ENCODE peak calls at places on chromosomes 4 and X, in seven cellular contexts. R is H9, C is IMR-90, E is neuronal stem cell, L is mesenchymal stem cell, Q is H1, O is trophoblast cell. A is an unnamed sample.

GRCh38 chrX:69158166-69159040 is 6.8 kb downstream of the PJA1 start:
- DNase-seq in L (peak; percentile 84), R (peak; percentile 49), Q (no peak), O (no peak), C (peak; percentile 85), E (no peak), A (peak; percentile 62)

GRCh38 chr4:17124767-17125166 is 226.3 kb upstream of the LDB2 start:
- DNase-seq in R (no peak), L (no peak), O (no peak), Q (no peak), E (no peak), C (no peak), A (no peak)

GRCh38 chr4:183658362-183659028 is 490 bp downstream of the RWDD4 start:
- DNase-seq in R (peak; percentile 32), O (no peak), E (no peak), C (peak; percentile 10), Q (peak; percentile 67), L (peak; percentile 38), A (peak; percentile 29)

GRCh38 chr4:127709456-127709855 is 20.7 kb upstream of the SLC25A31 start:
- DNase-seq in C (no peak), R (no peak), L (no peak), Q (no peak), E (no peak), O (no peak), A (no peak)

GRCh38 chr4:187193141-187193540 is 469.5 kb upstream of the FAT1 start:
- DNase-seq in E (no peak), C (no peak), L (no peak), Q (no peak), R (no peak), O (no peak), A (no peak)

GRCh38 chrX:2520539-2520938 is 19.8 kb upstream of the DHRSX start:
- DNase-seq in E (no peak), O (no peak), Q (no peak), R (no peak), C (no peak), L (no peak), A (no peak)

GRCh38 chr4:127291316-127291715 is 341.4 kb upstream of the INTU start:
- DNase-seq in R (no peak), Q (no peak), L (no peak), C (no peak), E (no peak), O (no peak), A (no peak)

GRCh38 chrX:13906103-13906502 is 89.2 kb upstream of the GPM6B start:
- DNase-seq in Q (no peak), O (no peak), R (no peak), E (no peak), L (no peak), C (no peak), A (no peak)

GRCh38 chr4:182788197-182788596 is 129.0 kb downstream of the DCTD start:
- DNase-seq in O (no peak), R (no peak), C (no peak), Q (no peak), L (no peak), E (no peak), A (no peak)

GRCh38 chr4:186158966-186159365 is 32.4 kb upstream of the CYP4V2 start:
- DNase-seq in O (no peak), E (no peak), R (no peak), Q (no peak), L (no peak), C (no peak), A (no peak)

GRCh38 chr4:54852602-54853001 is 194.8 kb downstream of the KIT start:
- DNase-seq in C (no peak), O (no peak), L (no peak), R (no peak), E (no peak), Q (no peak), A (no peak)

GRCh38 chrX:49829016-49829415 is at the start of gene PAGE4:
- DNase-seq in E (no peak), Q (no peak), C (no peak), R (peak; percentile 65), L (no peak), O (peak; percentile 59), A (peak; percentile 35)

GRCh38 chr4:47494124-47494430 is 9.0 kb downstream of the ATP10D start:
- DNase-seq in E (no peak), L (no peak), O (no peak), R (no peak), Q (no peak), C (no peak), A (no peak)

GRCh38 chr4:176099314-176099713 is 33.7 kb downstream of the WDR17 start:
- DNase-seq in Q (no peak), R (no peak), O (no peak), C (peak; percentile 0), E (no peak), L (no peak), A (peak; percentile 5)

DNA sequence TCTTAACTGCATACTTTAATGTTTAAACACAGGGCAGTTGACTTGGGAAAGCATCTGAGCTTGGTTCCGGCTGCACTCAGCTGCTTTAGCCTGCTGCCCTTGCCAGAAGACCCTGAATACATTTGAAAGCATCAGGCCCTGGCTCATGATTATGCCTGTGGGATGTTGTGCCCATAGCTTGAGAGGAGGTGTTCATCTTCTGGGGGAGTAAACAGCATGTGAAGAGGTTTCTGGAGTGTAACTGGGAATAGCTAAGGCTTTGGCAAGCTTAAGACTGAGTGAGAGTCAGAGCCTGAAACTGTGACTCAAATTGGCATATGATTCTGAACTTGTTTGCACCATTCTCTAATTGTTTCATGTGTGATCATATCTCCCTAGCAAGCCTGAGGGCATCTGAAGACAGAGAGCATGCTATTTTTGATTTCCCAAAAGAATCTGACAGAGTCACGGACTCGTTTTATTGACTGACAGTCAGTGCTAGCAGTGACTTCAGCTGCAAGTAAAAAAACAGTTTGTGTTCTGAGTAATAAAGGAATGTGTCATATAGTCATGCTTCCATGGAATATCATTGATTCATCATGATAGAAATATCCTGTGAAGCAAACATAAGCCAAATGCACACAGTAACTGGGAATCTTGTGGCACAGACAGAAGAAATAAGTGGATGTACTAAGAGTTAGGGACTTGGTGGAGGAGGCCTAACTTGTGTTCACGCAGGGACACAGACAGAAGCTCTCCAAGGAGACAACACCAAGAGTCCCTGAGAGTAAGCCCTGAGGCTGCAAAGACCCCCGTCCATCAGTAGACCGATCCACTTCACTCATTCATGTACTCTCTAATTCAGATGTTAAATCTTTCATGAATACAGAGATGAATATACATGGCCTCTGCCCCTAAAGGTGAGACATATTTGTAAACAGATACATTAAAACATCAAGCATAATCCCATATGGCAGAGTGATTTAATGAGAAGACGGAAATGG is 100.7 kb downstream of the SYNPO2 start:
- DNase-seq in L (peak; percentile 71), R (no peak), O (peak; percentile 64), C (peak; percentile 96), E (no peak), Q (no peak), A (no peak)
- H3K4me2 ChIP-seq in L (no peak overlapping the region), R (no peak overlapping the region), O (no peak overlapping the region), C (peak overlapping the region; percentile 37), E (no peak overlapping the region), Q (no peak overlapping the region), A (no peak overlapping the region)

DNA sequence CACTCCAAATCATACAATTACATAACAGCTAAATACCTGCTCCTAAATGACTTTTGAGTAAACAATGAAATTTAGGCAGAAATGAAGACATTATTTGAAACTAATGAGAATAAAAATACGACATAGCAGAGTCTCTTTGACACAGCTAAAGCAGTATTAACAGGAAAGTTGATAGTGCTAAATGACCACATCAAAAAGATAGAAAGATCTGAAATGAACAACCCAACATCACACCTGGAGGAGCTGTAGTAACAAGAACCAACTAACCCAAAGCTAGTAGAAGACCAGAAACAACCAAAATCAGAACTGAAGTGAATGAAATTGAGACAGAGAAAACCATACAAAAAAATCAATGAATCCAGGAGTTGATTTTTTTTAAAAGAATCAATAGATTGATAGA is 257.8 kb downstream of the ARAP2 start:
- DNase-seq in O (no peak), E (no peak), R (no peak), Q (no peak), C (no peak), L (no peak), A (no peak)
- H2BK5ac ChIP-seq in O (no peak overlapping the region), E (no peak overlapping the region), R (no peak overlapping the region), Q (no peak overlapping the region), C (no peak overlapping the region), L (no peak overlapping the region), A (no peak overlapping the region)

DNA sequence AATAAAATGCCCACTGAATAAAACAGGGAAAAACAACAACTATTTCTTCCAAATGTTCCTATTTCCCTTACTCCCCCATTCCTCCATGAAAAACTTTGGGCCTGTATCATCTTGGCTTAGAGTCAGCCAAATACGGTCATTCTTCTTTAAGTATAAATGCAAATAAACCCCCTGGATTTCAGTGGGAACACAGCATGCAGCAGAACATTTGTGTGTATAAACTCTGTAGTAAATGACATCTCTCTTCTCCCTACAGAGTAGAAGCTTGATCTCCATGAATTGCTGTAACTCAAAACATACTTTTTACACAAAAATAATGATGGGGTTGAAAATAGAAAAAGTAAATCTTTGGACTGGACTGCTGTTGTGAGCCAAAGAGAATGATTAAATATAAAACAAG is 30.9 kb downstream of the TSPAN5 start:
- DNase-seq in C (no peak), O (no peak), Q (no peak), E (no peak), R (no peak), L (no peak), A (no peak)
- H3K4me2 ChIP-seq in C (peak overlapping the region; percentile 46), O (no peak overlapping the region), Q (no peak overlapping the region), E (no peak overlapping the region), R (no peak overlapping the region), L (no peak overlapping the region), A (no peak overlapping the region)

GRCh38 chr4:184951668-184952160 is 66.6 kb upstream of the HELT start:
- DNase-seq in L (no peak), C (no peak), R (no peak), Q (no peak), E (no peak), O (no peak), A (no peak)

GRCh38 chr4:184952522-184952921 is 65.8 kb upstream of the HELT start:
- DNase-seq in C (no peak), O (no peak), L (no peak), E (no peak), Q (no peak), R (no peak), A (no peak)

GRCh38 chr4:184949020-184949419 is 69.3 kb upstream of the HELT start:
- DNase-seq in L (no peak), C (no peak), O (peak; percentile 30), R (no peak), E (no peak), Q (peak; percentile 6), A (no peak)

GRCh38 chr4:184950926-184951325 is 67.4 kb upstream of the HELT start:
- DNase-seq in L (no peak), E (no peak), O (no peak), Q (no peak), C (no peak), R (no peak), A (no peak)

DNA sequence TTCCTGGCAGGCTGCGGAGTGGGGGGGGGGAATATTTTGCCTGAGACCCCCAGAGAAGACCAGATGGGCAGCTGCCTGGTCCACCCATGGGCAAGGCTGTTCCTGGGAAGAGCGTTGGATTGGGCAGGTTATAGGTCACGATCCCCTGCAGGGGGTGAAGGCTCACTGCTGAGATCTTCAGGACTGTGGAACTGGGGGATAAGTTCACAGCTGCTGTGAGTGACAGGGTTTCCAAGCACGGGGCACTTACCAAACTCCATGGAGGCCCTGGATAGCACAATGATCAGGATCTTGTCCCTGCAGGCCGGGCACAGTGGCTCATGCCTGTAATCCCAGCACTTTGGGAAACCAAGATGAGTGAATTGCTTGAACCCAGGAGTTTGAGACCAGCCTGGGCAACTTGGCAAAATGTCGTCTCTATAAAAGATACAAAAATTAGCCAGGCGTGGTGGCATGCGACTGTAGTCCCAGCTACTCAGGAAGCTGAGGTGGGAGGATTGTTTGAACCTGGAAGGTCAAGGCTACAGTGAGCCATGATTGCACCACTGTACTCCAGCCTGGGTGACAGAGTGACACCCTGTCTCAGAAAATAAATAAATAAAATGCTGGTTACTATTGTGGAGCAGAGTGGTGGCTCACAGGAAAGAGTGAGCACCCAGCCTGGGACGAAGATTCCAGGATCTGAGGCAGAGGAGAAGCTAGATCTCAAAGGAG is 68.0 kb upstream of the HELT start:
- DNase-seq in L (no peak), E (no peak), Q (no peak), O (no peak), R (no peak), C (no peak), A (no peak)
- H2BK5ac ChIP-seq in L (no peak overlapping the region), E (no peak overlapping the region), Q (no peak overlapping the region), O (no peak overlapping the region), R (no peak overlapping the region), C (no peak overlapping the region), A (no peak overlapping the region)

A was measured in mesendoderm.